ENCODE peak calls at places on chromosomes 7 and 10, in seven cellular contexts. V, T, S, I, E, B and G are unnamed samples. For H3K36me3 and H3K27me3, the result is how much of the 10 kb centered on the place peaks cover.

GRCh38 chr10:102752266-102752930 is 8.7 kb downstream of the WBP1L start:
- DNase-seq in I (no peak), T (peak), E (no peak), S (no peak), V (no peak), B (peak), G (no peak)

GRCh38 chr7:51007708-51008505 is 225.2 kb upstream of the GRB10 start:
- DNase-seq in T (no peak), B (no peak), E (no peak), S (no peak), V (no peak), I (no peak), G (no peak)

GRCh38 chr10:118343115-118343514 is 991 bp upstream of the FAM204A start:
- DNase-seq in S (no peak), T (no peak), V (no peak), E (peak), B (no peak), I (no peak), G (no peak)

GRCh38 chr7:130793855-130794618 is 60.0 kb upstream of the KLF14 start:
- DNase-seq in E (peak), B (no peak), T (no peak), S (no peak), V (no peak), I (no peak), G (peak)

GRCh38 chr7:143279186-143280098 is 5.3 kb upstream of the TMEM139 start:
- DNase-seq in S (no peak), B (no peak), V (no peak), T (no peak), I (no peak), E (peak), G (no peak)

GRCh38 chr10:7874864-7875263 is 56.6 kb downstream of the TAF3 start:
- DNase-seq in T (no peak), S (no peak), V (no peak), I (no peak), B (no peak), E (no peak), G (no peak)

GRCh38 chr10:70762441-70763177 is 22.6 kb downstream of the TBATA start:
- DNase-seq in T (no peak), B (no peak), I (no peak), E (no peak), V (no peak), S (no peak), G (no peak)

GRCh38 chr10:22986771-22987542 is 59.1 kb downstream of the ARMC3 start:
- DNase-seq in E (peak), S (no peak), B (no peak), T (no peak), I (no peak), V (no peak), G (no peak)

GRCh38 chr10:110793887-110794286 is 77.8 kb upstream of the PDCD4 start:
- DNase-seq in I (no peak), B (no peak), V (no peak), S (no peak), T (no peak), E (no peak), G (no peak)

GRCh38 chr10:112442063-112442462 is 4.7 kb downstream of the ZDHHC6 start:
- DNase-seq in V (no peak), E (no peak), T (no peak), B (no peak), S (no peak), I (no peak), G (no peak)

GRCh38 chr7:33836797-33837355 is 68.5 kb upstream of the BMPER start:
- DNase-seq in I (no peak), B (no peak), V (no peak), E (peak), T (no peak), S (no peak), G (peak)

GRCh38 chr10:43452356-43452914 is 15.5 kb downstream of the ZNF487 start:
- DNase-seq in I (no peak), S (no peak), B (no peak), T (no peak), V (no peak), E (no peak), G (no peak)

GRCh38 chr7:76262683-76263402 is 39.6 kb upstream of the HSPB1 start:
- DNase-seq in T (peak), V (no peak), S (no peak), I (no peak), B (no peak), E (peak), G (peak)

GRCh38 chr7:18212308-18212707 is 184.7 kb upstream of the PRPS1L1 start:
- DNase-seq in E (peak), V (no peak), S (no peak), I (no peak), B (no peak), T (no peak), G (no peak)

GRCh38 chr7:102463841-102464576 is 654 bp downstream of the ALKBH4 start:
- DNase-seq in E (no peak), S (peak), T (no peak), B (no peak), V (no peak), I (no peak), G (no peak)

GRCh38 chr7:158102897-158103296 is 484.7 kb downstream of the PTPRN2 start:
- DNase-seq in T (no peak), S (no peak), B (peak), V (no peak), E (no peak), I (no peak), G (no peak)

GRCh38 chr7:151648429-151648828 is 128.7 kb upstream of the RHEB start:
- DNase-seq in B (no peak), S (no peak), E (peak), T (no peak), V (no peak), I (no peak), G (no peak)

GRCh38 chr10:117501460-117502035 is 41.0 kb upstream of the EMX2 start:
- DNase-seq in B (no peak), E (no peak), T (no peak), S (no peak), V (no peak), I (no peak), G (no peak)

GRCh38 chr10:22086730-22087364 is 83.3 kb upstream of the DNAJC1 start:
- DNase-seq in V (no peak), E (peak), B (peak), I (peak), T (peak), S (no peak), G (peak)

GRCh38 chr10:60798031-60798430 is 19.8 kb downstream of the CDK1 start:
- DNase-seq in S (no peak), V (no peak), I (no peak), B (no peak), E (peak), T (no peak), G (peak)

GRCh38 chr7:109950821-109951601 is 1139.9 kb upstream of the LRRN3 start:
- DNase-seq in V (no peak), T (no peak), E (no peak), S (no peak), I (no peak), B (no peak), G (no peak)

GRCh38 chr7:108348913-108349312 is 107.3 kb downstream of the NRCAM start:
- DNase-seq in V (no peak), E (peak), S (no peak), I (no peak), B (no peak), T (no peak), G (no peak)

GRCh38 chr7:41886257-41886905 is 183.5 kb upstream of the INHBA start:
- DNase-seq in E (peak), S (no peak), T (peak), B (no peak), V (no peak), I (peak), G (peak)

GRCh38 chr10:33621143-33621542 is 286.7 kb upstream of the NRP1 start:
- DNase-seq in V (no peak), S (no peak), B (no peak), I (no peak), T (no peak), E (no peak), G (no peak)

GRCh38 chr7:50481867-50482266 is 31.7 kb upstream of the FIGNL1 start:
- DNase-seq in V (no peak), S (no peak), I (no peak), E (no peak), B (no peak), T (no peak), G (no peak)

GRCh38 chr7:148695953-148696352 is 2.8 kb upstream of the CUL1 start:
- DNase-seq in E (no peak), V (no peak), S (no peak), B (no peak), I (no peak), T (no peak), G (no peak)

GRCh38 chr10:33163941-33164824 is 170.3 kb downstream of the NRP1 start:
- DNase-seq in S (no peak), B (peak), E (no peak), I (no peak), V (no peak), T (no peak), G (no peak)

DNA sequence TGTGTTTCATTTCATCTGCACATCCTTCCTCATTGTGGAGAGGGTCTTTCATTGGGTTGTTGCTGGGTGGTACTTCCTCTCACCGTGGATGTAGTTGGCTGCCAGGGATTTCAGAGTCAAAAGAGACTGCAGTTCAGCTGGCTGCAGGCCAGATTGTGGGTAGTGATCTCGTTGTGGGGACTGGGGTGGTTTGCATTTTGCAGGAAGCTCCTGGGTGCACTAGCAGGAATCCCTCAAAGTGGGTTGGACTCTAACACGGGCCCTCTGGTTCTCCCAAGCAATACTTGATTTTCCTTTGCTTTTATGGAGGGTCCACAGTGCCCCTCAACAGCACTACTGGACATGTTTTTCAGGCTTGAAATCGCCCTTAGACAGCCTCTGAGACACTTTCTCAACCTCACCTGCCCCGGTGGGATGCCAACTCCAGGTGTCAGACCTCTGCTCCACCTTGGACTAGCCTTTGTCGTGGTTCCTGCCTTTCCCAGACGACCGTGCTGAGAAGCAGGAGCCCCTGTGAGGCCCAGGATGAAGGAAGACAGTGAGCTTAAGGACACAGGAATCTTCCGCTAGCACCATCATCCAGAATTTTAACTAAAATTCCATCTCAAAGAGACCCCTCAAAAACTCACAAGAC is 23.9 kb upstream of the ZNF273 start:
- DNase-seq in E (no peak), V (no peak), S (no peak), T (no peak), I (no peak), B (peak), G (no peak)
- H3K4me3 ChIP-seq in E (no peak), V (no peak), S (no peak), T (no peak), I (no peak), B (no peak), G (no peak)

GRCh38 chr7:159142204-159142603 is 2.5 kb downstream of the VIPR2 start:
- DNase-seq in B (no peak), T (no peak), V (no peak), E (no peak), S (no peak), I (no peak), G (no peak)
- H3K36me3 ChIP-seq in B (under half), T (under half), V (under half), E (under half), S (under half), I (under half), G (under half)

DNA sequence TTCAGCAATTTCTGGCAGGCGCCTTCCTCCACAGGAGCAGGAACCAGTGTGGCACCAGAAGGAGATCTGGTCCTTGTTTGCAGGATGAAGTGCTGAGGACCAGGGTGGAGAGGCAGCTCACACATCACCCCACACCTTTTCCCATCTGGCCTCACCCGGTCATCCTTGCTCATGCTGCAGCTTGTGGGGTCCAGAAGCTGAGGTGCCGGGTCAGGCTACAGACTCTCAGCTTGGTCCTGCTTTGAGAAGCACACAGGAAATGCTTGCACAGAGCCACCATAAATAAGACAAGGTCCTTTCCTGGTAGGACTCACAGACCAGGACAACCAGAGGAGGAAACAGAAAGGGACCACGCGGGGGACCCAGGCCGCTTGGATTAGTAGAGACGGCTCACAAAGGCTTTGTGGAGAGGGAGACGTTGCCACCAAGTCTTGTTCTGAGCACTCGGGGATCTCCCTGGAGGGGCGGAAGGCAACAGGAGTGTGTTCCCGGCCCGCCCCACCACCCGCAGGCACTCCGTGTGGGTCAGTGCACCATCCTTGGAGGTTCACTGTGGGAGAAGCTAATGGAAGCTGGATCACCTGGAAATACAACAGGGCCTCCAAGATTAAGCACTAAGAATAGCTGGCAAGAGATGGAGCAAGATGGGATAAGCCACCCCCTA is 29.6 kb upstream of the EN2 start:
- DNase-seq in V (no peak), I (no peak), B (no peak), E (no peak), T (no peak), S (no peak), G (no peak)
- H3K27me3 ChIP-seq in V (under half), I (half or more), B (under half), E (under half), T (under half), S (under half), G (under half)

GRCh38 chr7:30136743-30137485 is 2.1 kb downstream of the MTURN start:
- DNase-seq in B (no peak), T (no peak), E (no peak), S (no peak), V (no peak), I (no peak), G (no peak)
- H3K4me3 ChIP-seq in B (peak), T (no peak), E (peak), S (no peak), V (no peak), I (peak), G (no peak)

GRCh38 chr7:71182536-71182935 is 50.6 kb downstream of the GALNT17 start:
- DNase-seq in B (no peak), T (no peak), V (no peak), E (no peak), S (no peak), I (no peak), G (no peak)
- H3K36me3 ChIP-seq in B (under half), T (under half), V (under half), E (under half), S (under half), I (under half), G (under half)

GRCh38 chr7:142010952-142011548 is 15.4 kb downstream of the MGAM start:
- DNase-seq in B (no peak), T (no peak), I (no peak), E (no peak), V (no peak), S (no peak), G (no peak)
- H3K27me3 ChIP-seq in B (under half), T (under half), I (under half), E (under half), V (under half), S (under half), G (under half)

GRCh38 chr10:24451325-24451820 is 242.4 kb downstream of the KIAA1217 start:
- DNase-seq in B (no peak), V (no peak), I (no peak), T (no peak), E (no peak), S (no peak), G (peak)
- H3K4me3 ChIP-seq in B (no peak), V (no peak), I (peak), T (no peak), E (peak), S (no peak), G (peak)